ENCODE peak calls at places on chromosomes 12 and 14, in six cellular contexts. One of them, this sample, is unnamed.

GRCh38 chr14:103511022-103511693 is 11.5 kb downstream of the CKB start:
- DNase-seq in CD8-positive, alpha-beta T cell: no peak
- DNase-seq in fibroblast of villous mesenchyme: no peak
- DNase-seq in AG09309: no peak
- DNase-seq in GM04504: no peak
- DNase-seq in pons: no peak
- DNase-seq in this sample: no peak

GRCh38 chr12:108193922-108194321 is 64.8 kb downstream of the WSCD2 start:
- DNase-seq in CD8-positive, alpha-beta T cell: no peak
- DNase-seq in fibroblast of villous mesenchyme: peak; percentile 14
- DNase-seq in AG09309: no peak
- DNase-seq in GM04504: no peak
- DNase-seq in pons: peak; percentile 19
- DNase-seq in this sample: peak; percentile 56

GRCh38 chr12:92898755-92899154 is 30.3 kb downstream of the EEA1 start:
- DNase-seq in CD8-positive, alpha-beta T cell: no peak
- DNase-seq in fibroblast of villous mesenchyme: no peak
- DNase-seq in AG09309: no peak
- DNase-seq in GM04504: no peak
- DNase-seq in pons: no peak
- DNase-seq in this sample: no peak

GRCh38 chr12:82593143-82593542 is 93.6 kb upstream of the TMTC2 start:
- DNase-seq in CD8-positive, alpha-beta T cell: no peak
- DNase-seq in fibroblast of villous mesenchyme: no peak
- DNase-seq in AG09309: no peak
- DNase-seq in GM04504: no peak
- DNase-seq in pons: no peak
- DNase-seq in this sample: no peak

GRCh38 chr12:33330940-33331339 is 108.7 kb downstream of the SYT10 start:
- DNase-seq in CD8-positive, alpha-beta T cell: no peak
- DNase-seq in fibroblast of villous mesenchyme: no peak
- DNase-seq in AG09309: no peak
- DNase-seq in GM04504: no peak
- DNase-seq in pons: no peak
- DNase-seq in this sample: no peak

GRCh38 chr12:132153501-132154340 is 9.5 kb downstream of the NOC4L start:
- DNase-seq in CD8-positive, alpha-beta T cell: peak; percentile 83
- DNase-seq in fibroblast of villous mesenchyme: peak; percentile 69
- DNase-seq in AG09309: peak; percentile 23
- DNase-seq in GM04504: no peak
- DNase-seq in pons: peak; percentile 38
- DNase-seq in this sample: peak; percentile 85

GRCh38 chr14:64561631-64562030 is 11.9 kb downstream of the PPP1R36 start:
- DNase-seq in CD8-positive, alpha-beta T cell: no peak
- DNase-seq in fibroblast of villous mesenchyme: no peak
- DNase-seq in AG09309: no peak
- DNase-seq in GM04504: no peak
- DNase-seq in pons: no peak
- DNase-seq in this sample: no peak

GRCh38 chr12:11822071-11822818 is 172.8 kb downstream of the ETV6 start:
- DNase-seq in CD8-positive, alpha-beta T cell: no peak
- DNase-seq in fibroblast of villous mesenchyme: peak; percentile 44
- DNase-seq in AG09309: no peak
- DNase-seq in GM04504: no peak
- DNase-seq in pons: no peak
- DNase-seq in this sample: no peak

GRCh38 chr12:131369094-131369845 is 341.6 kb upstream of the SFSWAP start:
- DNase-seq in CD8-positive, alpha-beta T cell: no peak
- DNase-seq in fibroblast of villous mesenchyme: no peak
- DNase-seq in AG09309: no peak
- DNase-seq in GM04504: no peak
- DNase-seq in pons: no peak
- DNase-seq in this sample: no peak

GRCh38 chr12:66735275-66735674 is 56.4 kb upstream of the GRIP1 start:
- DNase-seq in CD8-positive, alpha-beta T cell: no peak
- DNase-seq in fibroblast of villous mesenchyme: no peak
- DNase-seq in AG09309: no peak
- DNase-seq in GM04504: no peak
- DNase-seq in pons: no peak
- DNase-seq in this sample: no peak

GRCh38 chr14:50785506-50786063 is 45.4 kb downstream of the NIN start:
- DNase-seq in CD8-positive, alpha-beta T cell: no peak
- DNase-seq in fibroblast of villous mesenchyme: no peak
- DNase-seq in AG09309: no peak
- DNase-seq in GM04504: no peak
- DNase-seq in pons: no peak
- DNase-seq in this sample: no peak

GRCh38 chr14:56271988-56272387 is 153.8 kb downstream of the PELI2 start:
- DNase-seq in CD8-positive, alpha-beta T cell: no peak
- DNase-seq in fibroblast of villous mesenchyme: no peak
- DNase-seq in AG09309: peak; percentile 63
- DNase-seq in GM04504: peak; percentile 23
- DNase-seq in pons: peak; percentile 44
- DNase-seq in this sample: no peak

GRCh38 chr12:62643470-62643869 is 176.8 kb downstream of the MON2 start:
- DNase-seq in CD8-positive, alpha-beta T cell: no peak
- DNase-seq in fibroblast of villous mesenchyme: no peak
- DNase-seq in AG09309: no peak
- DNase-seq in GM04504: no peak
- DNase-seq in pons: no peak
- DNase-seq in this sample: no peak

GRCh38 chr12:31899136-31899535 is 60.1 kb upstream of the RESF1 start:
- DNase-seq in CD8-positive, alpha-beta T cell: no peak
- DNase-seq in fibroblast of villous mesenchyme: no peak
- DNase-seq in AG09309: no peak
- DNase-seq in GM04504: no peak
- DNase-seq in pons: no peak
- DNase-seq in this sample: no peak

GRCh38 chr14:61698216-61698980 is 3.1 kb downstream of the HIF1A start:
- DNase-seq in CD8-positive, alpha-beta T cell: no peak
- DNase-seq in fibroblast of villous mesenchyme: no peak
- DNase-seq in AG09309: no peak
- DNase-seq in GM04504: no peak
- DNase-seq in pons: peak; percentile 28
- DNase-seq in this sample: no peak

GRCh38 chr14:94139421-94139820 is 10.0 kb upstream of the IFI27L2 start:
- DNase-seq in CD8-positive, alpha-beta T cell: no peak
- DNase-seq in fibroblast of villous mesenchyme: no peak
- DNase-seq in AG09309: no peak
- DNase-seq in GM04504: no peak
- DNase-seq in pons: no peak
- DNase-seq in this sample: no peak

GRCh38 chr12:109910969-109911348 is 10.9 kb downstream of the TCHP start:
- DNase-seq in CD8-positive, alpha-beta T cell: no peak
- DNase-seq in fibroblast of villous mesenchyme: no peak
- DNase-seq in AG09309: no peak
- DNase-seq in GM04504: no peak
- DNase-seq in pons: no peak
- DNase-seq in this sample: peak; percentile 60

GRCh38 chr14:92627707-92628215 is 114.2 kb downstream of the RIN3 start:
- DNase-seq in CD8-positive, alpha-beta T cell: no peak
- DNase-seq in fibroblast of villous mesenchyme: no peak
- DNase-seq in AG09309: no peak
- DNase-seq in GM04504: no peak
- DNase-seq in pons: no peak
- DNase-seq in this sample: no peak

GRCh38 chr12:10363922-10364838 is 25.7 kb downstream of the KLRK1 start:
- DNase-seq in CD8-positive, alpha-beta T cell: peak; percentile 64
- DNase-seq in fibroblast of villous mesenchyme: peak; percentile 69
- DNase-seq in AG09309: no peak
- DNase-seq in GM04504: peak; percentile 17
- DNase-seq in pons: peak; percentile 84
- DNase-seq in this sample: no peak

GRCh38 chr14:51442513-51443175 is 202.6 kb downstream of the TMX1 start:
- DNase-seq in CD8-positive, alpha-beta T cell: no peak
- DNase-seq in fibroblast of villous mesenchyme: peak; percentile 89
- DNase-seq in AG09309: peak; percentile 89
- DNase-seq in GM04504: peak; percentile 93
- DNase-seq in pons: no peak
- DNase-seq in this sample: no peak

GRCh38 chr14:35766700-35767082 is 42.4 kb downstream of the RALGAPA1 start:
- DNase-seq in CD8-positive, alpha-beta T cell: no peak
- DNase-seq in fibroblast of villous mesenchyme: peak; percentile 8
- DNase-seq in AG09309: no peak
- DNase-seq in GM04504: no peak
- DNase-seq in pons: no peak
- DNase-seq in this sample: no peak

GRCh38 chr14:56027421-56027820 is 90.8 kb upstream of the PELI2 start:
- DNase-seq in CD8-positive, alpha-beta T cell: no peak
- DNase-seq in fibroblast of villous mesenchyme: no peak
- DNase-seq in AG09309: no peak
- DNase-seq in GM04504: no peak
- DNase-seq in pons: no peak
- DNase-seq in this sample: no peak

GRCh38 chr12:78571953-78572352 is 292.6 kb upstream of the SYT1 start:
- DNase-seq in CD8-positive, alpha-beta T cell: no peak
- DNase-seq in fibroblast of villous mesenchyme: no peak
- DNase-seq in AG09309: no peak
- DNase-seq in GM04504: no peak
- DNase-seq in pons: no peak
- DNase-seq in this sample: no peak

GRCh38 chr12:5716221-5716620 is 228.8 kb downstream of the ANO2 start:
- DNase-seq in CD8-positive, alpha-beta T cell: no peak
- DNase-seq in fibroblast of villous mesenchyme: no peak
- DNase-seq in AG09309: peak; percentile 16
- DNase-seq in GM04504: no peak
- DNase-seq in pons: no peak
- DNase-seq in this sample: no peak

GRCh38 chr14:26125039-26125438 is 472.8 kb downstream of the NOVA1 start:
- DNase-seq in CD8-positive, alpha-beta T cell: no peak
- DNase-seq in fibroblast of villous mesenchyme: no peak
- DNase-seq in AG09309: no peak
- DNase-seq in GM04504: no peak
- DNase-seq in pons: no peak
- DNase-seq in this sample: no peak

GRCh38 chr14:105206873-105207272 is 25.8 kb upstream of the NUDT14 start:
- DNase-seq in CD8-positive, alpha-beta T cell: no peak
- DNase-seq in fibroblast of villous mesenchyme: no peak
- DNase-seq in AG09309: no peak
- DNase-seq in GM04504: no peak
- DNase-seq in pons: no peak
- DNase-seq in this sample: no peak